ENCODE peak calls at places on chromosomes 1 and 21, in seven cellular contexts. L, A, W, D, Z, Y and R are unnamed samples.

GRCh38 chr1:9211291-9211811 is 23.2 kb upstream of the H6PD start:
- DNase-seq in L (no peak), A (no peak), W (peak), D (no peak), Z (no peak), Y (peak), R (no peak)

GRCh38 chr21:44426663-44427191 is 28.6 kb upstream of the LRRC3 start:
- DNase-seq in L (no peak), A (no peak), W (no peak), D (no peak), Z (no peak), Y (no peak), R (no peak)

GRCh38 chr1:109582021-109582420 is 33.6 kb downstream of the GNAI3 start:
- DNase-seq in L (no peak), A (no peak), W (no peak), D (no peak), Z (no peak), Y (no peak), R (no peak)

GRCh38 chr1:205570796-205571537 is 60.8 kb downstream of the ELK4 start:
- DNase-seq in L (peak), A (no peak), W (no peak), D (no peak), Z (no peak), Y (no peak), R (no peak)

GRCh38 chr1:24410750-24411149 is 2.8 kb downstream of the STPG1 start:
- DNase-seq in L (peak), A (no peak), W (no peak), D (no peak), Z (no peak), Y (no peak), R (no peak)

GRCh38 chr1:162663589-162664030 is 31.3 kb downstream of the DDR2 start:
- DNase-seq in L (peak), A (no peak), W (peak), D (no peak), Z (no peak), Y (peak), R (no peak)

GRCh38 chr1:193568451-193568985 is 382.1 kb upstream of the B3GALT2 start:
- DNase-seq in L (no peak), A (no peak), W (no peak), D (no peak), Z (no peak), Y (no peak), R (no peak)

GRCh38 chr1:204882479-204882878 is 11.8 kb downstream of the NFASC start:
- DNase-seq in L (no peak), A (no peak), W (no peak), D (no peak), Z (no peak), Y (no peak), R (no peak)

GRCh38 chr1:206631085-206631509 is 4.2 kb upstream of the DYRK3 start:
- DNase-seq in L (peak), A (no peak), W (no peak), D (no peak), Z (peak), Y (peak), R (no peak)

GRCh38 chr1:235307158-235308124 is 20.5 kb downstream of the ARID4B start:
- DNase-seq in L (no peak), A (no peak), W (no peak), D (no peak), Z (no peak), Y (no peak), R (no peak)

GRCh38 chr1:23196627-23197328 is 20.5 kb downstream of the HTR1D start:
- DNase-seq in L (peak), A (no peak), W (peak), D (no peak), Z (peak), Y (peak), R (no peak)

GRCh38 chr1:54475357-54476230 is 69.4 kb upstream of the SSBP3 start:
- DNase-seq in L (no peak), A (no peak), W (no peak), D (peak), Z (no peak), Y (no peak), R (peak)

GRCh38 chr1:155178441-155179106 is 4.9 kb downstream of the TRIM46 start:
- DNase-seq in L (no peak), A (no peak), W (no peak), D (no peak), Z (no peak), Y (no peak), R (no peak)

GRCh38 chr1:6794164-6794563 is 8.9 kb downstream of the CAMTA1 start:
- DNase-seq in L (peak), A (no peak), W (no peak), D (no peak), Z (no peak), Y (no peak), R (peak)

GRCh38 chr1:203443296-203443695 is 32.3 kb upstream of the PRELP start:
- DNase-seq in L (no peak), A (no peak), W (no peak), D (no peak), Z (no peak), Y (no peak), R (no peak)

GRCh38 chr21:35643176-35643575 is 417.1 kb downstream of the SETD4 start:
- DNase-seq in L (peak), A (no peak), W (no peak), D (no peak), Z (peak), Y (no peak), R (no peak)